ENCODE peak calls at places on chromosomes 2 and 18, in four cellular contexts. A is neural progenitor cell, J is SK-N-SH, R is IMR-90. W is an unnamed sample.
A peak's percentile ranks its signal among the peaks of the same experiment; 100 is the strongest.

GRCh38 chr2:216644846-216645635 is 11.8 kb downstream of the IGFBP2 start:
- DNase-seq in R (no peak), J (no peak), A (no peak), W (no peak)

GRCh38 chr2:235112365-235112764 is 160.5 kb downstream of the SH3BP4 start:
- DNase-seq in J (no peak), R (no peak), A (no peak), W (no peak)

GRCh38 chr18:79379931-79380815 is 15.6 kb upstream of the NFATC1 start:
- DNase-seq in A (no peak), R (no peak), J (no peak), W (peak; percentile 44)

GRCh38 chr2:66897181-66897580 is 462.3 kb downstream of the MEIS1 start:
- DNase-seq in J (no peak), R (peak; percentile 65), A (no peak), W (no peak)

GRCh38 chr2:226447896-226448295 is 351.7 kb downstream of the IRS1 start:
- DNase-seq in J (no peak), A (no peak), R (peak; percentile 52), W (no peak)

GRCh38 chr18:60684843-60685513 is 312.4 kb upstream of the MC4R start:
- DNase-seq in R (peak; percentile 17), A (peak; percentile 20), J (peak; percentile 34), W (no peak)

GRCh38 chr2:100747551-100747950 is 72.4 kb upstream of the NPAS2 start:
- DNase-seq in A (no peak), J (no peak), R (peak; percentile 56), W (no peak)

GRCh38 chr2:54965425-54965824 is 84.8 kb downstream of the RTN4 start:
- DNase-seq in R (no peak), A (no peak), J (no peak), W (no peak)

GRCh38 chr2:148875387-148876051 is 492 bp downstream of the KIF5C start:
- DNase-seq in R (no peak), A (no peak), J (peak; percentile 68), W (peak; percentile 52)

GRCh38 chr18:25538175-25538922 is 186.4 kb upstream of the ZNF521 start:
- DNase-seq in R (peak; percentile 6), A (no peak), J (no peak), W (no peak)

GRCh38 chr18:74896390-74896991 is 298.8 kb downstream of the ZNF407 start:
- DNase-seq in R (peak; percentile 12), A (peak; percentile 66), J (peak; percentile 20), W (peak; percentile 85)

GRCh38 chr18:40366521-40366920 is 1588.5 kb upstream of the PIK3C3 start:
- DNase-seq in A (no peak), R (no peak), J (no peak), W (no peak)

GRCh38 chr2:207239754-207240494 is 74.2 kb upstream of the KLF7 start:
- DNase-seq in A (no peak), R (peak; percentile 74), J (no peak), W (no peak)

GRCh38 chr2:78861546-78861945 is 164.0 kb upstream of the REG3G start:
- DNase-seq in J (peak; percentile 16), A (peak; percentile 42), R (no peak), W (no peak)

GRCh38 chr2:3578987-3579386 is 3.9 kb downstream of the RPS7 start:
- DNase-seq in A (no peak), R (no peak), J (no peak), W (no peak)

GRCh38 chr2:210169871-210170441 is 1.3 kb downstream of the KANSL1L start:
- DNase-seq in J (no peak), R (peak; percentile 79), A (no peak), W (no peak)

GRCh38 chr2:142714600-142714999 is 162.9 kb upstream of the KYNU start:
- DNase-seq in J (no peak), A (no peak), R (no peak), W (no peak)

GRCh38 chr2:161761160-161761559 is 136.9 kb downstream of the SLC4A10 start:
- DNase-seq in R (no peak), J (no peak), A (no peak), W (no peak)

GRCh38 chr2:115075800-115076199 is 633.4 kb downstream of the DPP10 start:
- DNase-seq in R (no peak), A (no peak), J (no peak), W (no peak)

GRCh38 chr18:60984496-60984895 is 348.7 kb upstream of the CDH20 start:
- DNase-seq in A (no peak), R (peak; percentile 47), J (no peak), W (no peak)

GRCh38 chr2:122535960-122536517 is 780.6 kb downstream of the TSN start:
- DNase-seq in R (no peak), J (no peak), A (no peak), W (no peak)

GRCh38 chr2:102336502-102336945 is 19.1 kb upstream of the IL18R1 start:
- DNase-seq in J (no peak), R (peak; percentile 32), A (no peak), W (no peak)

GRCh38 chr2:124983595-124983994 is 958.5 kb downstream of the CNTNAP5 start:
- DNase-seq in R (peak; percentile 51), A (no peak), J (no peak), W (no peak)

GRCh38 chr18:39421319-39421718 is 1855.7 kb upstream of the CELF4 start:
- DNase-seq in J (no peak), A (no peak), R (no peak), W (no peak)

GRCh38 chr2:231764124-231764523 is 17.0 kb downstream of the PDE6D start:
- DNase-seq in R (no peak), A (no peak), J (no peak), W (no peak)

GRCh38 chr2:215207041-215207440 is 68.6 kb upstream of the ABCA12 start:
- DNase-seq in R (no peak), J (no peak), A (no peak), W (no peak)

GRCh38 chr2:233489666-233490065 is 76.9 kb downstream of the USP40 start:
- DNase-seq in R (peak; percentile 31), J (no peak), A (no peak), W (no peak)

GRCh38 chr2:8661235-8661634 is 20.6 kb upstream of the ID2 start:
- DNase-seq in A (no peak), R (no peak), J (no peak), W (no peak)

GRCh38 chr2:49832555-49832954 is 678.2 kb upstream of the FSHR start:
- DNase-seq in J (no peak), R (no peak), A (no peak), W (no peak)

GRCh38 chr2:238270606-238271005 is 17.8 kb downstream of the PER2 start:
- DNase-seq in J (peak; percentile 46), A (no peak), R (no peak), W (no peak)

GRCh38 chr18:78805840-78806239 is 173.8 kb upstream of the SALL3 start:
- DNase-seq in R (no peak), J (no peak), A (no peak), W (no peak)

GRCh38 chr18:10274327-10274726 is 180.1 kb upstream of the APCDD1 start:
- DNase-seq in A (no peak), J (no peak), R (peak; percentile 38), W (no peak)

GRCh38 chr18:10188971-10189810 is 265.2 kb upstream of the APCDD1 start:
- DNase-seq in A (no peak), R (no peak), J (no peak), W (no peak)

GRCh38 chr18:72762505-72763122 is 105.2 kb downstream of the NETO1 start:
- DNase-seq in A (peak; percentile 71), R (peak; percentile 69), J (peak; percentile 30), W (no peak)

GRCh38 chr2:98269274-98269673 is 77.0 kb upstream of the CNGA3 start:
- DNase-seq in R (peak; percentile 63), J (peak; percentile 61), A (peak; percentile 66), W (peak; percentile 72)

GRCh38 chr2:16644204-16644925 is 21.3 kb downstream of the CYRIA start:
- DNase-seq in A (no peak), R (peak; percentile 33), J (no peak), W (no peak)

GRCh38 chr2:173218331-173219056 is 136.2 kb upstream of the CDCA7 start:
- DNase-seq in A (peak; percentile 50), R (peak; percentile 24), J (no peak), W (peak; percentile 64)

GRCh38 chr2:149994057-149994728 is 406.6 kb upstream of the MMADHC start:
- DNase-seq in A (no peak), R (peak; percentile 43), J (no peak), W (no peak)

GRCh38 chr2:240105982-240106381 is 30.1 kb downstream of the COPS9 start:
- DNase-seq in A (no peak), J (no peak), R (no peak), W (no peak)

GRCh38 chr2:240106765-240107164 is 29.3 kb downstream of the COPS9 start:
- DNase-seq in J (peak; percentile 7), A (no peak), R (no peak), W (no peak)

GRCh38 chr2:240111253-240111652 is 24.9 kb downstream of the COPS9 start:
- DNase-seq in R (peak; percentile 0), A (no peak), J (peak; percentile 14), W (no peak)

GRCh38 chr2:240109386-240109785 is 26.7 kb downstream of the COPS9 start:
- DNase-seq in J (no peak), R (no peak), A (no peak), W (no peak)

GRCh38 chr2:240107386-240107785 is 28.7 kb downstream of the COPS9 start:
- DNase-seq in J (no peak), R (no peak), A (peak; percentile 25), W (no peak)
- H3K27ac ChIP-seq in J (no peak overlapping the region), R (no peak overlapping the region), A (no peak overlapping the region), W (no peak overlapping the region)

GRCh38 chr2:43348904-43349725 is 122.7 kb upstream of the ZFP36L2 start:
- DNase-seq in J (no peak), R (peak; percentile 72), A (no peak), W (no peak)

GRCh38 chr2:43349944-43350343 is 123.5 kb upstream of the ZFP36L2 start:
- DNase-seq in J (no peak), A (no peak), R (peak; percentile 87), W (no peak)

GRCh38 chr2:43346619-43347018 is 120.2 kb upstream of the ZFP36L2 start:
- DNase-seq in A (no peak), R (no peak), J (no peak), W (no peak)

GRCh38 chr2:43345872-43346271 is 119.5 kb upstream of the ZFP36L2 start:
- DNase-seq in R (no peak), A (peak; percentile 25), J (no peak), W (no peak)

GRCh38 chr2:43347751-43348150 is 121.3 kb upstream of the ZFP36L2 start:
- DNase-seq in A (no peak), J (no peak), R (no peak), W (no peak)
- H3K4me1 ChIP-seq in A (peaks cover 37% of the 10 kb centered on the region), J (peaks cover 38% of the 10 kb centered on the region), R (peaks cover 39% of the 10 kb centered on the region), W (peaks cover 17% of the 10 kb centered on the region)

GRCh38 chr2:230416061-230416721 is at the start of gene SP100:
- DNase-seq in R (peak; percentile 83), J (no peak), A (no peak), W (no peak)
- H3K9ac ChIP-seq in R (peak within 1 kb of the TSS; percentile 83), J (peak within 1 kb of the TSS; percentile 69), A (no peak within 1 kb of the TSS), W (no peak within 1 kb of the TSS)

GRCh38 chr18:35077937-35078336 is 36.7 kb downstream of the MAPRE2 start:
- DNase-seq in R (peak; percentile 18), A (no peak), J (no peak), W (no peak)
- H3K27ac ChIP-seq in R (no peak overlapping the region), A (no peak overlapping the region), J (no peak overlapping the region), W (no peak overlapping the region)

GRCh38 chr2:181554511-181554910 is 97.3 kb downstream of the ITGA4 start:
- DNase-seq in J (no peak), A (no peak), R (no peak), W (no peak)
- H3K4me1 ChIP-seq in J (peaks cover 5% of the 10 kb centered on the region), A (no peaks in the 10 kb centered on the region), R (no peaks in the 10 kb centered on the region), W (no peaks in the 10 kb centered on the region)

W was measured in endodermal cell.